ENCODE peak calls at places on chromosomes 16 and 17, in eight cellular contexts. U, V, N, S, W, Q, K and Y are unnamed samples.

GRCh38 chr17:50536683-50537646 is 4.4 kb downstream of the EPN3 start:
- DNase-seq in U (no peak), V (no peak), N (no peak), S (no peak), W (peak), Q (no peak), K (no peak), Y (no peak)

GRCh38 chr17:50707296-50708049 is at the start of gene ANKRD40:
- DNase-seq in U (peak), V (peak), N (peak), S (peak), W (peak), Q (peak), K (peak), Y (peak)

GRCh38 chr17:82892869-82893565 is 53.2 kb upstream of the ZNF750 start:
- DNase-seq in U (no peak), V (peak), N (no peak), S (no peak), W (peak), Q (no peak), K (no peak), Y (no peak)

GRCh38 chr16:1745181-1745899 is 26.0 kb downstream of the NME3 start:
- DNase-seq in U (no peak), V (no peak), N (no peak), S (no peak), W (no peak), Q (peak), K (no peak), Y (no peak)

GRCh38 chr17:67974186-67974585 is 22.1 kb downstream of the C17orf58 start:
- DNase-seq in U (peak), V (peak), N (no peak), S (no peak), W (no peak), Q (no peak), K (no peak), Y (no peak)

GRCh38 chr16:3375680-3376079 is 20.0 kb downstream of the OR2C1 start:
- DNase-seq in U (no peak), V (no peak), N (no peak), S (no peak), W (no peak), Q (no peak), K (no peak), Y (no peak)

GRCh38 chr16:22321340-22322001 is 24.3 kb downstream of the POLR3E start:
- DNase-seq in U (peak), V (peak), N (peak), S (peak), W (peak), Q (peak), K (peak), Y (peak)

GRCh38 chr17:13508916-13509315 is 92.8 kb downstream of the HS3ST3A1 start:
- DNase-seq in U (no peak), V (no peak), N (no peak), S (no peak), W (no peak), Q (peak), K (no peak), Y (no peak)

GRCh38 chr17:8223356-8224063 is 13.1 kb upstream of the AURKB start:
- DNase-seq in U (peak), V (peak), N (no peak), S (no peak), W (peak), Q (peak), K (peak), Y (peak)

GRCh38 chr16:56478228-56479049 is 27.1 kb downstream of the OGFOD1 start:
- DNase-seq in U (no peak), V (no peak), N (no peak), S (no peak), W (no peak), Q (no peak), K (no peak), Y (no peak)

GRCh38 chr16:31785126-31785525 is 88.5 kb upstream of the ZNF267 start:
- DNase-seq in U (no peak), V (no peak), N (no peak), S (no peak), W (no peak), Q (no peak), K (no peak), Y (no peak)

GRCh38 chr17:2170023-2170422 is 115.1 kb downstream of the HIC1 start:
- DNase-seq in U (peak), V (peak), N (peak), S (peak), W (no peak), Q (no peak), K (no peak), Y (peak)

GRCh38 chr16:457732-458400 is 32.4 kb downstream of the RAB11FIP3 start:
- DNase-seq in U (peak), V (peak), N (no peak), S (no peak), W (no peak), Q (no peak), K (no peak), Y (peak)

GRCh38 chr17:39099686-39100293 is 51.6 kb downstream of the PLXDC1 start:
- DNase-seq in U (no peak), V (no peak), N (no peak), S (no peak), W (peak), Q (no peak), K (no peak), Y (no peak)

GRCh38 chr17:63497708-63498483 is 21.0 kb downstream of the ACE start:
- DNase-seq in U (peak), V (peak), N (peak), S (no peak), W (no peak), Q (peak), K (no peak), Y (peak)

GRCh38 chr17:897970-898619 is 81.5 kb downstream of the NXN start:
- DNase-seq in U (peak), V (no peak), N (no peak), S (no peak), W (no peak), Q (no peak), K (no peak), Y (no peak)

GRCh38 chr16:46751381-46751780 is 3.2 kb upstream of the MYLK3 start:
- DNase-seq in U (no peak), V (no peak), N (no peak), S (no peak), W (no peak), Q (no peak), K (no peak), Y (no peak)

GRCh38 chr17:46944931-46945330 is 22.0 kb downstream of the GOSR2 start:
- DNase-seq in U (peak), V (no peak), N (no peak), S (no peak), W (no peak), Q (no peak), K (no peak), Y (peak)

GRCh38 chr16:62036101-62036806 is at the start of gene CDH8:
- DNase-seq in U (peak), V (no peak), N (no peak), S (no peak), W (peak), Q (no peak), K (no peak), Y (no peak)

GRCh38 chr17:78101112-78101511 is 27.4 kb downstream of the TMC6 start:
- DNase-seq in U (no peak), V (no peak), N (no peak), S (no peak), W (no peak), Q (no peak), K (no peak), Y (no peak)

GRCh38 chr16:53100131-53100748 is 45.4 kb downstream of the CHD9 start:
- DNase-seq in U (no peak), V (no peak), N (no peak), S (no peak), W (no peak), Q (no peak), K (no peak), Y (no peak)

GRCh38 chr16:88856828-88857727 is at the start of the genes GALNS and TRAPPC2L:
- DNase-seq in U (peak), V (peak), N (peak), S (peak), W (peak), Q (peak), K (peak), Y (peak)

GRCh38 chr17:80347948-80348351 is 67.0 kb upstream of the ENDOV start:
- DNase-seq in U (no peak), V (no peak), N (no peak), S (no peak), W (no peak), Q (no peak), K (no peak), Y (no peak)

GRCh38 chr17:28100936-28101335 is 58.5 kb downstream of the NLK start:
- DNase-seq in U (no peak), V (no peak), N (no peak), S (no peak), W (no peak), Q (no peak), K (no peak), Y (no peak)

GRCh38 chr16:53142823-53143568 is 88.2 kb downstream of the CHD9 start:
- DNase-seq in U (no peak), V (no peak), N (no peak), S (no peak), W (no peak), Q (peak), K (no peak), Y (no peak)

GRCh38 chr16:47459603-47460002 is 1.3 kb downstream of the ITFG1 start:
- DNase-seq in U (no peak), V (no peak), N (no peak), S (no peak), W (no peak), Q (no peak), K (no peak), Y (no peak)

GRCh38 chr17:33200116-33200515 is 93.0 kb downstream of the ASIC2 start:
- DNase-seq in U (peak), V (no peak), N (no peak), S (no peak), W (no peak), Q (peak), K (no peak), Y (peak)